ENCODE peak calls at places on chromosomes 13 and 19, in eight cellular contexts. N, D, P, K, T, O, R and A are unnamed samples.

GRCh38 chr13:74068471-74068870 is 65.7 kb downstream of the KLF12 start:
- DNase-seq in P (no peak), K (no peak), O (no peak), R (no peak), N (no peak), D (no peak), T (no peak), A (no peak)

GRCh38 chr19:9531933-9532332 is 6.5 kb downstream of the ZNF426 start:
- DNase-seq in P (no peak), K (no peak), N (no peak), O (no peak), T (no peak), R (no peak), D (no peak), A (no peak)

GRCh38 chr19:4357095-4357797 is 13.9 kb downstream of the MPND start:
- DNase-seq in D (no peak), K (no peak), N (no peak), P (no peak), T (no peak), O (no peak), R (no peak), A (peak; percentile 52)

GRCh38 chr19:14479985-14480694 is 5.0 kb upstream of the PTGER1 start:
- DNase-seq in N (peak; percentile 62), D (peak; percentile 89), P (no peak), R (peak; percentile 70), T (peak; percentile 29), K (peak; percentile 57), O (no peak), A (peak; percentile 90)

GRCh38 chr19:30303131-30303654 is 69.0 kb upstream of the ZNF536 start:
- DNase-seq in R (no peak), N (no peak), T (no peak), K (no peak), D (no peak), P (no peak), O (no peak), A (no peak)

GRCh38 chr19:44684892-44685847 is 13.8 kb upstream of the CEACAM16 start:
- DNase-seq in D (no peak), O (peak; percentile 85), P (peak; percentile 81), K (no peak), R (no peak), N (no peak), T (no peak), A (peak; percentile 90)

GRCh38 chr13:64305246-64305645 is 2889.6 kb upstream of the PCDH20 start:
- DNase-seq in K (no peak), T (no peak), P (no peak), D (no peak), R (no peak), N (no peak), O (peak; percentile 12), A (no peak)

GRCh38 chr13:30829145-30829544 is 76.9 kb upstream of the MEDAG start:
- DNase-seq in D (no peak), O (peak; percentile 66), R (no peak), K (no peak), N (no peak), T (no peak), P (no peak), A (peak; percentile 94)

GRCh38 chr13:38348890-38349289 is 761 bp upstream of the UFM1 start:
- DNase-seq in N (peak; percentile 0), D (peak; percentile 6), T (no peak), R (peak; percentile 4), O (no peak), P (no peak), K (peak; percentile 0), A (peak; percentile 42)

GRCh38 chr19:39413269-39413902 is 917 bp downstream of the PLEKHG2 start:
- DNase-seq in P (no peak), R (peak; percentile 73), K (no peak), O (peak; percentile 51), D (peak; percentile 86), N (no peak), T (peak; percentile 36), A (peak; percentile 70)

GRCh38 chr13:33057019-33057785 is 41.0 kb downstream of the KL start:
- DNase-seq in O (no peak), K (no peak), N (no peak), T (no peak), D (no peak), R (no peak), P (no peak), A (no peak)

GRCh38 chr13:61410669-61411297 is 4.9 kb downstream of the PCDH20 start:
- DNase-seq in N (no peak), D (no peak), T (no peak), K (no peak), P (no peak), R (no peak), O (no peak), A (no peak)

GRCh38 chr13:113923376-113924063 is 50.4 kb downstream of the C13orf46 start:
- DNase-seq in D (no peak), N (no peak), R (no peak), O (no peak), P (no peak), K (no peak), T (no peak), A (no peak)

GRCh38 chr19:11137542-11138384 is 17.8 kb downstream of the SPC24 start:
- DNase-seq in T (peak; percentile 82), P (peak; percentile 90), R (no peak), D (peak; percentile 73), O (peak; percentile 94), N (peak; percentile 28), K (peak; percentile 31), A (peak; percentile 95)

GRCh38 chr13:47796816-47797215 is 204.3 kb downstream of the SUCLA2 start:
- DNase-seq in D (no peak), O (no peak), T (no peak), N (no peak), K (no peak), R (no peak), P (no peak), A (no peak)

GRCh38 chr19:29563688-29564087 is 37.9 kb downstream of the VSTM2B start:
- DNase-seq in N (no peak), D (no peak), T (peak; percentile 49), R (no peak), O (no peak), K (no peak), P (no peak), A (peak; percentile 49)

GRCh38 chr13:94056362-94056990 is 423.0 kb downstream of the DCT start:
- DNase-seq in R (no peak), T (no peak), D (no peak), P (no peak), O (no peak), N (no peak), K (no peak), A (no peak)

GRCh38 chr19:48760514-48761221 is 5.3 kb downstream of the FGF21 start:
- DNase-seq in K (no peak), R (no peak), N (no peak), O (no peak), P (no peak), T (peak; percentile 6), D (no peak), A (no peak)